ENCODE peak calls at places on chromosomes 7 and 10, in four cellular contexts. J, E, F and Z are unnamed samples.
A peak's percentile ranks its signal among the peaks of the same experiment; 100 is the strongest.

GRCh38 chr10:95034401-95034800 is 34.9 kb downstream of the CYP2C8 start:
- DNase-seq in J (no peak), E (peak; percentile 19), F (no peak), Z (no peak)

GRCh38 chr10:5545778-5546710 is 21.3 kb downstream of the CALML3 start:
- DNase-seq in J (peak; percentile 65), E (no peak), F (no peak), Z (no peak)

GRCh38 chr10:79415736-79416577 is 29.5 kb downstream of the ZCCHC24 start:
- DNase-seq in J (no peak), E (no peak), F (no peak), Z (no peak)

GRCh38 chr10:20207700-20208099 is 391.5 kb downstream of the PLXDC2 start:
- DNase-seq in J (no peak), E (no peak), F (no peak), Z (no peak)

GRCh38 chr10:12795318-12795717 is 206.2 kb downstream of the CCDC3 start:
- DNase-seq in J (no peak), E (no peak), F (no peak), Z (no peak)

GRCh38 chr7:108001759-108002725 is 919 bp downstream of the LAMB1 start:
- DNase-seq in J (peak; percentile 63), E (no peak), F (no peak), Z (no peak)

GRCh38 chr7:43454936-43455518 is 127.9 kb upstream of the STK17A start:
- DNase-seq in J (peak; percentile 66), E (peak; percentile 59), F (peak; percentile 62), Z (no peak)

GRCh38 chr10:32956365-32957197 is 1.4 kb downstream of the ITGB1 start:
- DNase-seq in J (no peak), E (peak; percentile 50), F (no peak), Z (no peak)

GRCh38 chr10:71359364-71360046 is 37.2 kb upstream of the CDH23 start:
- DNase-seq in J (peak; percentile 34), E (peak; percentile 91), F (no peak), Z (no peak)

GRCh38 chr7:117230276-117231046 is 92.4 kb downstream of the WNT2 start:
- DNase-seq in J (peak; percentile 52), E (peak; percentile 82), F (no peak), Z (no peak)

GRCh38 chr10:11424456-11425287 is 186.8 kb downstream of the USP6NL start:
- DNase-seq in J (peak; percentile 52), E (peak; percentile 72), F (peak; percentile 73), Z (no peak)

GRCh38 chr10:33441561-33441960 is 107.1 kb upstream of the NRP1 start:
- DNase-seq in J (peak; percentile 47), E (peak; percentile 6), F (no peak), Z (no peak)

GRCh38 chr7:100267648-100268047 is 39.9 kb upstream of the SPDYE3 start:
- DNase-seq in J (no peak), E (no peak), F (no peak), Z (no peak)

GRCh38 chr7:143172354-143172753 is 10.9 kb upstream of the TAS2R39 start:
- DNase-seq in J (peak; percentile 25), E (no peak), F (peak; percentile 6), Z (no peak)

GRCh38 chr7:12031638-12032037 is 179.5 kb upstream of the TMEM106B start:
- DNase-seq in J (peak; percentile 49), E (peak; percentile 52), F (no peak), Z (no peak)